ENCODE peak calls at places on chromosomes 5 and 9, in seven cellular contexts. One of them, this sample, is unnamed.

GRCh38 chr5:177154003-177154643 is 20.6 kb downstream of the NSD1 start:
- DNase-seq in IMR-90: peak
- DNase-seq in stomach: no peak
- DNase-seq in uterus: no peak
- DNase-seq in K562: no peak
- DNase-seq in heart left ventricle: no peak
- DNase-seq in GM23338: peak
- DNase-seq in this sample: no peak

GRCh38 chr5:134142806-134143205 is 28.3 kb downstream of the TCF7 start:
- DNase-seq in IMR-90: no peak
- DNase-seq in stomach: peak
- DNase-seq in uterus: no peak
- DNase-seq in K562: no peak
- DNase-seq in heart left ventricle: peak
- DNase-seq in GM23338: no peak
- DNase-seq in this sample: no peak

GRCh38 chr5:58188287-58188651 is 271.6 kb downstream of the PLK2 start:
- DNase-seq in IMR-90: peak
- DNase-seq in stomach: no peak
- DNase-seq in uterus: no peak
- DNase-seq in K562: no peak
- DNase-seq in heart left ventricle: no peak
- DNase-seq in GM23338: peak
- DNase-seq in this sample: no peak

GRCh38 chr5:151569132-151570046 is 21.7 kb downstream of the FAT2 start:
- DNase-seq in IMR-90: no peak
- DNase-seq in stomach: no peak
- DNase-seq in uterus: no peak
- DNase-seq in K562: no peak
- DNase-seq in heart left ventricle: no peak
- DNase-seq in GM23338: no peak
- DNase-seq in this sample: no peak

GRCh38 chr5:92177926-92178487 is 794.9 kb upstream of the ARRDC3 start:
- DNase-seq in IMR-90: no peak
- DNase-seq in stomach: no peak
- DNase-seq in uterus: no peak
- DNase-seq in K562: no peak
- DNase-seq in heart left ventricle: no peak
- DNase-seq in GM23338: no peak
- DNase-seq in this sample: no peak

GRCh38 chr5:44801992-44802391 is 6.8 kb upstream of the MRPS30 start:
- DNase-seq in IMR-90: no peak
- DNase-seq in stomach: no peak
- DNase-seq in uterus: no peak
- DNase-seq in K562: no peak
- DNase-seq in heart left ventricle: no peak
- DNase-seq in GM23338: no peak
- DNase-seq in this sample: no peak

GRCh38 chr5:134917070-134917831 is 12.3 kb downstream of the PCBD2 start:
- DNase-seq in IMR-90: no peak
- DNase-seq in stomach: no peak
- DNase-seq in uterus: no peak
- DNase-seq in K562: peak
- DNase-seq in heart left ventricle: no peak
- DNase-seq in GM23338: peak
- DNase-seq in this sample: no peak

GRCh38 chr9:132754236-132754635 is 84.0 kb downstream of the GTF3C4 start:
- DNase-seq in IMR-90: no peak
- DNase-seq in stomach: no peak
- DNase-seq in uterus: no peak
- DNase-seq in K562: no peak
- DNase-seq in heart left ventricle: no peak
- DNase-seq in GM23338: no peak
- DNase-seq in this sample: no peak

GRCh38 chr5:39648539-39649200 is 223.9 kb upstream of the DAB2 start:
- DNase-seq in IMR-90: no peak
- DNase-seq in stomach: no peak
- DNase-seq in uterus: no peak
- DNase-seq in K562: no peak
- DNase-seq in heart left ventricle: no peak
- DNase-seq in GM23338: peak
- DNase-seq in this sample: no peak

GRCh38 chr5:10655686-10656075 is 91.8 kb downstream of the ANKRD33B start:
- DNase-seq in IMR-90: no peak
- DNase-seq in stomach: peak
- DNase-seq in uterus: no peak
- DNase-seq in K562: no peak
- DNase-seq in heart left ventricle: no peak
- DNase-seq in GM23338: no peak
- DNase-seq in this sample: no peak

GRCh38 chr9:116005267-116005666 is 148.3 kb upstream of the PAPPA start:
- DNase-seq in IMR-90: no peak
- DNase-seq in stomach: no peak
- DNase-seq in uterus: no peak
- DNase-seq in K562: no peak
- DNase-seq in heart left ventricle: no peak
- DNase-seq in GM23338: no peak
- DNase-seq in this sample: no peak

GRCh38 chr9:108813951-108814601 is 41.7 kb downstream of the ACTL7B start:
- DNase-seq in IMR-90: no peak
- DNase-seq in stomach: no peak
- DNase-seq in uterus: no peak
- DNase-seq in K562: no peak
- DNase-seq in heart left ventricle: no peak
- DNase-seq in GM23338: peak
- DNase-seq in this sample: no peak

GRCh38 chr9:83385317-83385716 is 152.9 kb downstream of the FRMD3 start:
- DNase-seq in IMR-90: no peak
- DNase-seq in stomach: no peak
- DNase-seq in uterus: no peak
- DNase-seq in K562: no peak
- DNase-seq in heart left ventricle: no peak
- DNase-seq in GM23338: no peak
- DNase-seq in this sample: no peak

GRCh38 chr5:32419791-32420190 is 24.7 kb downstream of the ZFR start:
- DNase-seq in IMR-90: no peak
- DNase-seq in stomach: no peak
- DNase-seq in uterus: no peak
- DNase-seq in K562: no peak
- DNase-seq in heart left ventricle: peak
- DNase-seq in GM23338: no peak
- DNase-seq in this sample: no peak

GRCh38 chr5:139137703-139138102 is 60.5 kb downstream of the SIL1 start:
- DNase-seq in IMR-90: peak
- DNase-seq in stomach: peak
- DNase-seq in uterus: no peak
- DNase-seq in K562: peak
- DNase-seq in heart left ventricle: no peak
- DNase-seq in GM23338: peak
- DNase-seq in this sample: no peak

GRCh38 chr9:35563791-35564197 is 41.3 kb upstream of the TESK1 start:
- DNase-seq in IMR-90: no peak
- DNase-seq in stomach: peak
- DNase-seq in uterus: peak
- DNase-seq in K562: peak
- DNase-seq in heart left ventricle: peak
- DNase-seq in GM23338: peak
- DNase-seq in this sample: no peak

GRCh38 chr9:5509573-5509972 is 758 bp upstream of the PDCD1LG2 start:
- DNase-seq in IMR-90: peak
- DNase-seq in stomach: no peak
- DNase-seq in uterus: no peak
- DNase-seq in K562: no peak
- DNase-seq in heart left ventricle: no peak
- DNase-seq in GM23338: no peak
- DNase-seq in this sample: no peak

GRCh38 chr9:123073441-123073840 is 40.0 kb downstream of the GPR21 start:
- DNase-seq in IMR-90: no peak
- DNase-seq in stomach: no peak
- DNase-seq in uterus: no peak
- DNase-seq in K562: no peak
- DNase-seq in heart left ventricle: no peak
- DNase-seq in GM23338: peak
- DNase-seq in this sample: no peak

GRCh38 chr5:143649869-143650268 is 162.1 kb upstream of the HMHB1 start:
- DNase-seq in IMR-90: peak
- DNase-seq in stomach: no peak
- DNase-seq in uterus: no peak
- DNase-seq in K562: no peak
- DNase-seq in heart left ventricle: no peak
- DNase-seq in GM23338: no peak
- DNase-seq in this sample: no peak

GRCh38 chr9:105118646-105119045 is 125.8 kb upstream of the SLC44A1 start:
- DNase-seq in IMR-90: no peak
- DNase-seq in stomach: no peak
- DNase-seq in uterus: no peak
- DNase-seq in K562: no peak
- DNase-seq in heart left ventricle: no peak
- DNase-seq in GM23338: no peak
- DNase-seq in this sample: no peak

GRCh38 chr9:124078641-124079040 is 67.1 kb downstream of the LHX2 start:
- DNase-seq in IMR-90: peak
- DNase-seq in stomach: no peak
- DNase-seq in uterus: no peak
- DNase-seq in K562: no peak
- DNase-seq in heart left ventricle: no peak
- DNase-seq in GM23338: no peak
- DNase-seq in this sample: no peak

GRCh38 chr5:132830436-132831094 is at the start of gene SHROOM1:
- DNase-seq in IMR-90: peak
- DNase-seq in stomach: peak
- DNase-seq in uterus: peak
- DNase-seq in K562: peak
- DNase-seq in heart left ventricle: peak
- DNase-seq in GM23338: peak
- DNase-seq in this sample: no peak

GRCh38 chr5:132827943-132828673 is 2.3 kb downstream of the SHROOM1 start:
- DNase-seq in IMR-90: no peak
- DNase-seq in stomach: no peak
- DNase-seq in uterus: no peak
- DNase-seq in K562: no peak
- DNase-seq in heart left ventricle: no peak
- DNase-seq in GM23338: no peak
- DNase-seq in this sample: no peak

GRCh38 chr5:132829742-132830435 is 558 bp downstream of the SHROOM1 start:
- DNase-seq in IMR-90: peak
- DNase-seq in stomach: peak
- DNase-seq in uterus: peak
- DNase-seq in K562: peak
- DNase-seq in heart left ventricle: peak
- DNase-seq in GM23338: peak
- DNase-seq in this sample: peak

GRCh38 chr5:132831095-132831860 is 831 bp upstream of the SHROOM1 start:
- DNase-seq in IMR-90: no peak
- DNase-seq in stomach: no peak
- DNase-seq in uterus: peak
- DNase-seq in K562: no peak
- DNase-seq in heart left ventricle: no peak
- DNase-seq in GM23338: no peak
- DNase-seq in this sample: no peak

GRCh38 chr5:132828846-132829494 is 1.5 kb downstream of the SHROOM1 start:
- DNase-seq in IMR-90: no peak
- DNase-seq in stomach: peak
- DNase-seq in uterus: peak
- DNase-seq in K562: no peak
- DNase-seq in heart left ventricle: no peak
- DNase-seq in GM23338: no peak
- DNase-seq in this sample: no peak
- H3K4me3 ChIP-seq in IMR-90: no peak
- H3K4me3 ChIP-seq in stomach: peak
- H3K4me3 ChIP-seq in uterus: no peak
- H3K4me3 ChIP-seq in K562: peak
- H3K4me3 ChIP-seq in heart left ventricle: peak
- H3K4me3 ChIP-seq in GM23338: peak
- H3K4me3 ChIP-seq in this sample: no peak

GRCh38 chr9:26243298-26243697 is 565.1 kb upstream of the TUSC1 start:
- DNase-seq in IMR-90: no peak
- DNase-seq in stomach: no peak
- DNase-seq in uterus: no peak
- DNase-seq in K562: no peak
- DNase-seq in heart left ventricle: no peak
- DNase-seq in GM23338: no peak
- DNase-seq in this sample: no peak
- H3K27ac ChIP-seq in IMR-90: peak
- H3K27ac ChIP-seq in stomach: no peak
- H3K27ac ChIP-seq in uterus: no peak
- H3K27ac ChIP-seq in K562: no peak
- H3K27ac ChIP-seq in heart left ventricle: no peak
- H3K27ac ChIP-seq in GM23338: no peak
- H3K27ac ChIP-seq in this sample: no peak

DNA sequence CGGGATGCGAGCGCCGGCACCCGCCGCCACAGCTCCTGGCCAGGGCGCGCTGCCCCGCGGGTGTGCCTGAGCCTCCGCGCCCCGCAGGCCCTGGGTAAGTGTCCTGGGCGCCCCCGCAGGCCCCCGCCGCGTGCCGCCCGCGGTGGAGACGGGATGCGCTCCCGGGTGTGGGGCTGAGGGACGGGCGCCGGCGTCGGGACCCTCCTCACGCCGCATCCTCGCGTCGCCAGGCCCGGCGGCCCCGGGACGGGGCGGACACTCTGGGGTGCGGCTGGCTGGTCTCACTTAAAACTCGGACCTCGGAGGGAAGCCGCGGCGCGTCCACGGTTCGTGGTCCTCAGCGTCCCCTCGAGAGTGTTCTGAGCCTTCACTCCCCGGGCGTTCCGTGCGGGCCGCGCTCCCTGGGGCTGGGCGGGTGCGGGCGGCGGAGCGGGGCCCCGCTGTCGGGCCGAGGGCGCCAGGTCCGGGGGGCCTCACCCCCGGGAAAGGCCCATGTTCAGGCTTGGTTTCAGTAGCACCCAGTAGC is 275 bp downstream of the AHRR start:
- DNase-seq in IMR-90: no peak
- DNase-seq in stomach: no peak
- DNase-seq in uterus: no peak
- DNase-seq in K562: no peak
- DNase-seq in heart left ventricle: no peak
- DNase-seq in GM23338: peak
- DNase-seq in this sample: no peak
- H3K4me3 ChIP-seq in IMR-90: peak
- H3K4me3 ChIP-seq in stomach: peak
- H3K4me3 ChIP-seq in uterus: peak
- H3K4me3 ChIP-seq in K562: no peak
- H3K4me3 ChIP-seq in heart left ventricle: peak
- H3K4me3 ChIP-seq in GM23338: peak
- H3K4me3 ChIP-seq in this sample: no peak

DNA sequence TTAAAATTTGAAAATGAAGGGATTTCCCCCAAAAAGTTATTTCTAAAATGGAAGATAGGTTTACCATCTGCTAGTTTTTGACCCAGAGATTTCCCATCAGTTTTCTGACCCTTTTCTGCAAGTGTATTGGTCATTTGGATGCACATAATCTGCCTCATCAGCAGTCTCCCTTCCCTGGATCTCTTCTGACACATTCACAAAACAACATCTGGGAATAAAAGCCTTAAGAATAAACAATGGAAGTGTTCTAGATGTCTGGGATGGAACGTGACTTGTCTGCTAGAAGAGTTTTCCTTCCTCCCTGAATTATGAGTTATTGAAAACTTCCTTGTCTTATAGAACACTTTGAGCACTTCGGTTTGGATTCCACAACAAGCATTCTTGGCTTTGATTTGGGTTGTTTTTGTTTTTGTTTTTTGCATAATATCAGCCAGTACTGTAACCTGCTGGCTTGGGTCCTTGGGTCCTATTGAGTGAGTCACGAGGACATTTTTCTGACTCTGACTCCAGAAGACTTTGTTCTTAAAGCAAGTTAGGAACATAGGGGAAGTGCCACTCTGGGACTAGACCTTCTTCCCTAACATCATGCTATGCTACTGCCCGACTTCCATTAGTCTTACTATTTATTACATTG is 18.2 kb upstream of the ESM1 start:
- DNase-seq in IMR-90: no peak
- DNase-seq in stomach: no peak
- DNase-seq in uterus: no peak
- DNase-seq in K562: no peak
- DNase-seq in heart left ventricle: no peak
- DNase-seq in GM23338: no peak
- DNase-seq in this sample: no peak
- H3K27ac ChIP-seq in IMR-90: no peak
- H3K27ac ChIP-seq in stomach: no peak
- H3K27ac ChIP-seq in uterus: no peak
- H3K27ac ChIP-seq in K562: no peak
- H3K27ac ChIP-seq in heart left ventricle: no peak
- H3K27ac ChIP-seq in GM23338: no peak
- H3K27ac ChIP-seq in this sample: no peak

This sample was measured in CD8-positive, alpha-beta memory T cell.